ENCODE peak calls at places on chromosome 14, in seven cellular contexts. A is activated T-cell treated with anti-CD3 and anti-CD28 coated beads for 48 hours, I is WTC11, U is HFF-Myc, T is H54, K is GM06990, P is NCI-H446 treated with DMSO at 0.1 percent for 48 hours. M is an unnamed sample.

GRCh38 chr14:92690171-92691011 is 58.0 kb downstream of the LGMN start:
- DNase-seq in A (no peak), I (peak; percentile 28), K (no peak), U (no peak), P (peak; percentile 18), T (peak; percentile 82), M (peak; percentile 10)

GRCh38 chr14:102923201-102923919 is 897 bp downstream of the AMN start:
- DNase-seq in T (no peak), I (no peak), A (no peak), U (no peak), P (no peak), K (no peak), M (no peak)

GRCh38 chr14:22039938-22040780 is 366.5 kb upstream of the OR4E1 start:
- DNase-seq in I (no peak), K (no peak), P (no peak), A (peak; percentile 12), T (no peak), U (no peak), M (no peak)

GRCh38 chr14:30016025-30016424 is 88.4 kb upstream of the PRKD1 start:
- DNase-seq in T (no peak), I (no peak), K (no peak), A (no peak), P (no peak), U (no peak), M (no peak)

GRCh38 chr14:25570483-25570882 is 520.5 kb upstream of the STXBP6 start:
- DNase-seq in P (peak; percentile 24), A (no peak), K (no peak), I (no peak), U (no peak), T (no peak), M (no peak)

GRCh38 chr14:65096323-65097089 is 5.8 kb downstream of the MAX start:
- DNase-seq in K (no peak), U (peak; percentile 65), P (peak; percentile 10), T (no peak), A (peak; percentile 6), I (no peak), M (no peak)

GRCh38 chr14:35337074-35337556 is 44.9 kb downstream of the PSMA6 start:
- DNase-seq in P (no peak), I (no peak), U (no peak), T (no peak), K (no peak), A (no peak), M (no peak)

GRCh38 chr14:34098045-34098984 is 147.4 kb upstream of the EGLN3 start:
- DNase-seq in P (peak; percentile 30), U (peak; percentile 36), A (no peak), T (no peak), I (peak; percentile 25), K (no peak), M (no peak)

GRCh38 chr14:22419620-22420019 is 169.4 kb downstream of the DAD1 start:
- DNase-seq in I (no peak), A (no peak), P (no peak), U (no peak), K (no peak), T (no peak), M (no peak)

GRCh38 chr14:64193821-64194220 is 100.3 kb downstream of the ESR2 start:
- DNase-seq in T (no peak), K (no peak), I (no peak), U (no peak), P (no peak), A (no peak), M (no peak)

GRCh38 chr14:104893435-104894207 is 28.6 kb downstream of the CEP170B start:
- DNase-seq in A (no peak), U (no peak), T (no peak), P (no peak), I (peak; percentile 12), K (peak; percentile 11), M (no peak)

GRCh38 chr14:19878029-19878642 is 3.2 kb downstream of the OR4K2 start:
- DNase-seq in T (no peak), A (no peak), I (no peak), P (no peak), U (peak; percentile 2), K (no peak), M (no peak)

GRCh38 chr14:32507029-32507984 is 178.2 kb downstream of the AKAP6 start:
- DNase-seq in P (no peak), T (peak; percentile 50), I (no peak), U (no peak), A (no peak), K (no peak), M (peak; percentile 54)

GRCh38 chr14:89422952-89423345 is 5.9 kb upstream of the FOXN3 start:
- DNase-seq in P (no peak), A (no peak), K (no peak), I (no peak), T (no peak), U (no peak), M (no peak)

GRCh38 chr14:101495827-101496778 is 65.2 kb upstream of the DIO3 start:
- DNase-seq in P (no peak), U (no peak), T (no peak), K (no peak), A (no peak), I (peak; percentile 58), M (no peak)

GRCh38 chr14:100610511-100611217 is 23.4 kb upstream of the BEGAIN start:
- DNase-seq in U (peak; percentile 17), I (no peak), K (no peak), T (peak; percentile 96), A (no peak), P (no peak), M (no peak)

GRCh38 chr14:102930138-102930752 is 7.8 kb downstream of the AMN start:
- DNase-seq in K (no peak), U (no peak), T (no peak), I (peak; percentile 70), A (no peak), P (no peak), M (no peak)

GRCh38 chr14:97299661-97300060 is 502.5 kb downstream of the VRK1 start:
- DNase-seq in T (no peak), U (no peak), A (no peak), P (no peak), K (no peak), I (peak; percentile 43), M (no peak)

GRCh38 chr14:34051966-34052657 is 101.2 kb upstream of the EGLN3 start:
- DNase-seq in K (no peak), P (no peak), T (peak; percentile 36), I (no peak), A (no peak), U (peak; percentile 80), M (no peak)

GRCh38 chr14:75864352-75864751 is 117.4 kb downstream of the TGFB3 start:
- DNase-seq in U (no peak), A (no peak), P (no peak), T (no peak), I (no peak), K (no peak), M (peak; percentile 55)

GRCh38 chr14:96764012-96764411 is 33.2 kb upstream of the VRK1 start:
- DNase-seq in I (no peak), A (no peak), T (no peak), U (no peak), P (no peak), K (no peak), M (no peak)